ENCODE peak calls at places on chromosome 15, in four cellular contexts. E is IMR-90, G is trophoblast cell, I is H9. M is an unnamed sample.

GRCh38 chr15:63027646-63028045 is 14.9 kb upstream of the TPM1 start:
- DNase-seq in E (no peak), G (no peak), I (no peak), M (no peak)

GRCh38 chr15:62392411-62392810 is 227.3 kb upstream of the C2CD4B start:
- DNase-seq in E (peak; percentile 53), G (no peak), I (peak; percentile 50), M (peak; percentile 11)

GRCh38 chr15:22241451-22241850 is 161.1 kb downstream of the OR4M2 start:
- DNase-seq in E (no peak), G (no peak), I (no peak), M (no peak)

GRCh38 chr15:77844798-77845446 is 212.2 kb upstream of the LINGO1 start:
- DNase-seq in E (no peak), G (no peak), I (no peak), M (no peak)

GRCh38 chr15:51681303-51681963 is at the start of gene SCG3:
- DNase-seq in E (peak; percentile 65), G (peak; percentile 62), I (peak; percentile 99), M (peak; percentile 88)

GRCh38 chr15:92268900-92269299 is 124.8 kb upstream of the ST8SIA2 start:
- DNase-seq in E (no peak), G (no peak), I (peak; percentile 39), M (no peak)

GRCh38 chr15:30033763-30034162 is 49.0 kb upstream of the GOLGA8J start:
- DNase-seq in E (no peak), G (no peak), I (no peak), M (no peak)

GRCh38 chr15:28935316-28935715 is 49.5 kb downstream of the APBA2 start:
- DNase-seq in E (no peak), G (no peak), I (peak; percentile 74), M (no peak)

GRCh38 chr15:39624806-39625205 is 43.9 kb downstream of the THBS1 start:
- DNase-seq in E (peak; percentile 93), G (no peak), I (no peak), M (no peak)

GRCh38 chr15:74907277-74907870 is 723 bp upstream of the FAM219B start:
- DNase-seq in E (no peak), G (peak; percentile 1), I (no peak), M (no peak)

GRCh38 chr15:37743826-37744225 is 190.6 kb upstream of the TMCO5A start:
- DNase-seq in E (no peak), G (no peak), I (no peak), M (no peak)

GRCh38 chr15:43213466-43213865 is 7.4 kb downstream of the EPB42 start:
- DNase-seq in E (no peak), G (no peak), I (no peak), M (no peak)

GRCh38 chr15:54803987-54804386 is 392.8 kb downstream of the RSL24D1 start:
- DNase-seq in E (no peak), G (no peak), I (no peak), M (no peak)

GRCh38 chr15:74202461-74203401 is at the start of gene STRA6:
- DNase-seq in E (no peak), G (no peak), I (peak; percentile 98), M (peak; percentile 42)

GRCh38 chr15:94743668-94744067 is 512.3 kb downstream of the MCTP2 start:
- DNase-seq in E (no peak), G (no peak), I (no peak), M (no peak)

GRCh38 chr15:90174140-90174891 is 26.8 kb upstream of the SEMA4B start:
- DNase-seq in E (no peak), G (no peak), I (peak; percentile 41), M (no peak)

GRCh38 chr15:27932600-27932999 is 166.5 kb downstream of the OCA2 start:
- DNase-seq in E (no peak), G (no peak), I (no peak), M (no peak)

GRCh38 chr15:50767332-50767861 is 1.9 kb upstream of the SPPL2A start:
- DNase-seq in E (no peak), G (no peak), I (no peak), M (no peak)

GRCh38 chr15:74433592-74434259 is at the start of gene SEMA7A:
- DNase-seq in E (peak; percentile 71), G (peak; percentile 77), I (peak; percentile 94), M (peak; percentile 80)

GRCh38 chr15:47688573-47689086 is 28.7 kb upstream of the SEMA6D start:
- DNase-seq in E (peak; percentile 83), G (no peak), I (no peak), M (no peak)

GRCh38 chr15:89828324-89829145 is 13.9 kb upstream of the ANPEP start:
- DNase-seq in E (peak; percentile 71), G (no peak), I (no peak), M (no peak)

GRCh38 chr15:95857758-95858157 is 472.7 kb upstream of the NR2F2 start:
- DNase-seq in E (no peak), G (no peak), I (no peak), M (no peak)

GRCh38 chr15:43525131-43525530 is 7.7 kb downstream of the MAP1A start:
- DNase-seq in E (no peak), G (no peak), I (no peak), M (no peak)

GRCh38 chr15:48402778-48403177 is 71.5 kb downstream of the DUT start:
- DNase-seq in E (no peak), G (peak; percentile 54), I (no peak), M (no peak)

GRCh38 chr15:23869391-23869790 is 182.3 kb upstream of the NDN start:
- DNase-seq in E (no peak), G (no peak), I (peak; percentile 89), M (peak; percentile 42)

GRCh38 chr15:36256258-36256825 is 323.1 kb upstream of the CDIN1 start:
- DNase-seq in E (no peak), G (no peak), I (no peak), M (peak; percentile 49)

GRCh38 chr15:90201150-90201943 is at the start of gene SEMA4B:
- DNase-seq in E (peak; percentile 32), G (peak; percentile 34), I (peak; percentile 85), M (peak; percentile 85)

GRCh38 chr15:54884312-54884711 is 312.4 kb downstream of the RSL24D1 start:
- DNase-seq in E (no peak), G (no peak), I (no peak), M (no peak)

GRCh38 chr15:63488432-63488910 is 15.9 kb upstream of the USP3 start:
- DNase-seq in E (no peak), G (no peak), I (no peak), M (no peak)

GRCh38 chr15:34336947-34337556 is 529 bp downstream of the SLC12A6 start:
- DNase-seq in E (no peak), G (no peak), I (no peak), M (no peak)

GRCh38 chr15:90529369-90530249 is at the start of gene CRTC3:
- DNase-seq in E (peak; percentile 48), G (peak; percentile 93), I (peak; percentile 46), M (peak; percentile 35)

GRCh38 chr15:41933771-41934170 is 38.6 kb downstream of the EHD4 start:
- DNase-seq in E (peak; percentile 41), G (no peak), I (peak; percentile 24), M (no peak)

GRCh38 chr15:83512459-83512858 is 65.3 kb downstream of the SH3GL3 start:
- DNase-seq in E (no peak), G (no peak), I (peak; percentile 42), M (no peak)

GRCh38 chr15:42494998-42495360 is 455 bp upstream of the SNAP23 start:
- DNase-seq in E (peak; percentile 77), G (no peak), I (no peak), M (peak; percentile 2)

GRCh38 chr15:78243491-78243941 is 9.2 kb upstream of the ACSBG1 start:
- DNase-seq in E (peak; percentile 32), G (no peak), I (peak; percentile 84), M (no peak)

GRCh38 chr15:57592836-57593420 is 1.2 kb downstream of the MYZAP start:
- DNase-seq in E (no peak), G (no peak), I (no peak), M (no peak)
- H3K4me2 ChIP-seq in E (no peak overlapping the region), G (no peak overlapping the region), I (no peak overlapping the region), M (no peak overlapping the region)

GRCh38 chr15:45167631-45168205 is 20.0 kb downstream of the SHF start:
- DNase-seq in E (no peak), G (no peak), I (no peak), M (no peak)
- H2AFZ ChIP-seq in E (peak overlapping the region; percentile 97), G (no peak overlapping the region), I (no peak overlapping the region), M (peak overlapping the region; percentile 81)

DNA sequence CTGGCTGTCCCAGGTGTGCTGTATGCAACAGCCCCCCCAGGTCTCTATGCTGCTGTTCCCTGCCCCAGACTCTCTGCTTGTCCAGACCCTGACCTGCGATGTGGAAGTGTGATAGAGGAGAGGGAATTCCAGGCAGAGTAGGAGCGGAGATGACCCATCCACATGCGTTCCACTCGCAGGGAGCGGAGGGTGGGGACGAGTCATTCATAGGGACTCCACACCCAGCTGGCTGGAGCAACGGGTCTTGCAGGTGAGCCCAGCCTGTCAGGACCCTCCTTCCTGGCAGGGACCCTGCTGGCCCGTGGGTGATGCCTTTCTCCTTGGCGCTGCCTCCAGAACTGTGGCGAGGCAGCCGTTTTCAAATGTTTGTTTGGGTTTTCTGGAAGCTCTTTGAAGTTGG is 58.8 kb downstream of the CEMIP start:
- DNase-seq in E (no peak), G (peak; percentile 87), I (no peak), M (no peak)
- H3K14ac ChIP-seq in E (no peak overlapping the region), G (no peak overlapping the region), I (no peak overlapping the region), M (no peak overlapping the region)

DNA sequence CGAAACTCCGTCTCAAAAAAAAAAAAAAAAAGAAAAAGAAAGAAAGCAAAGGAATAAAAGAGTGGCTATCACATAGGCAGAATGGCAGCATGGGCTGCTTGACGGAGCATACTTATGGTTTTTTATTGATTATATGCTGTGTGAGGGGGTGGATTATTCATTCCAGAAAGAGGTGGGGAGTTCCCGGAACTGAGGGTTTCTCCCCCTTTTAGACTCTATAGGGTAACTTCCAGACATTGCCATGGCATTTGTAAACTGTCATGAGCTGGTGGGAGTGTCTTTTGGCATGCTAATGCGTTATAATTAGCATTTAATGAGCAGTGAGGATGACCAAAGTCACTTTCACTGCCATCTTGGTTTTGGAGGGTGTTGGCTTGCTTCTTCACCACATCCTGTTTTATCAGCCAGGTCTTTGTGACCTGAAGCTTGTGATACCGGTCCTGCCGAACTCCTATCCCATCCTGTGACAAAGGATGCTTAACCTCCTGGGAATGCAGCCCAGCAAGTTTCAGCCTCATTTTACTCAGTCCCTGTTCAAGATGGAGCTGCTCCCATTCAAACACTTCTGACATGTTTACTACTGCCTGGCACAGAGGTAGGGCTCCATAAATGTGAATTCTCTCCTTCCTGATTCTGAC is 15.8 kb upstream of the ABHD17C start:
- DNase-seq in E (no peak), G (peak; percentile 91), I (peak; percentile 30), M (no peak)
- H3K4me2 ChIP-seq in E (no peak overlapping the region), G (peak overlapping the region; percentile 47), I (no peak overlapping the region), M (no peak overlapping the region)

M was measured in neuronal stem cell.